ENCODE peak calls at places on chromosomes 3 and 15, in five cellular contexts. C is lower leg skin, X is foreskin fibroblast, F is neural crest cell, L is prostate gland. A is an unnamed sample.

GRCh38 chr15:69758291-69758771 is 305.7 kb downstream of the RPLP1 start:
- DNase-seq in C (no peak), X (peak; percentile 67), F (no peak), L (peak; percentile 12), A (no peak)

GRCh38 chr3:4820296-4821121 is 158.7 kb upstream of the BHLHE40 start:
- DNase-seq in C (no peak), X (no peak), F (no peak), L (no peak), A (no peak)

GRCh38 chr3:140733623-140734022 is 55.8 kb downstream of the TRIM42 start:
- DNase-seq in C (no peak), X (no peak), F (no peak), L (no peak), A (no peak)

GRCh38 chr3:153003860-153004259 is 158.2 kb upstream of the RAP2B start:
- DNase-seq in C (no peak), X (no peak), F (no peak), L (no peak), A (no peak)

GRCh38 chr3:153978023-153978422 is 143.2 kb upstream of the ARHGEF26 start:
- DNase-seq in C (no peak), X (no peak), F (no peak), L (no peak), A (no peak)

GRCh38 chr3:31132132-31132769 is 237.8 kb upstream of the GADL1 start:
- DNase-seq in C (no peak), X (peak; percentile 20), F (no peak), L (no peak), A (no peak)

GRCh38 chr15:98217356-98217755 is 256.9 kb downstream of the ARRDC4 start:
- DNase-seq in C (no peak), X (no peak), F (no peak), L (no peak), A (no peak)

GRCh38 chr3:54653456-54654195 is 274.2 kb downstream of the LRTM1 start:
- DNase-seq in C (no peak), X (no peak), F (no peak), L (no peak), A (no peak)

GRCh38 chr3:69329897-69330296 is 56.0 kb downstream of the FRMD4B start:
- DNase-seq in C (no peak), X (peak; percentile 20), F (no peak), L (no peak), A (no peak)

GRCh38 chr3:89113887-89114840 is 6.7 kb downstream of the EPHA3 start:
- DNase-seq in C (peak; percentile 87), X (peak; percentile 52), F (peak; percentile 72), L (peak; percentile 66), A (peak; percentile 81)

GRCh38 chr3:43870110-43870509 is 179.4 kb downstream of the ABHD5 start:
- DNase-seq in C (no peak), X (peak; percentile 59), F (no peak), L (peak; percentile 3), A (no peak)

GRCh38 chr3:179829391-179829790 is 176.6 kb downstream of the USP13 start:
- DNase-seq in C (no peak), X (no peak), F (no peak), L (no peak), A (no peak)

GRCh38 chr3:17550624-17551023 is 191.8 kb downstream of the TBC1D5 start:
- DNase-seq in C (no peak), X (no peak), F (no peak), L (no peak), A (no peak)

GRCh38 chr3:119745942-119746341 is 36.0 kb upstream of the NR1I2 start:
- DNase-seq in C (no peak), X (no peak), F (no peak), L (no peak), A (no peak)

GRCh38 chr3:13657660-13658435 is 108.9 kb downstream of the FBLN2 start:
- DNase-seq in C (no peak), X (peak; percentile 30), F (peak; percentile 67), L (peak; percentile 34), A (no peak)

GRCh38 chr15:39783244-39783820 is 691 bp upstream of the FSIP1 start:
- DNase-seq in C (no peak), X (no peak), F (no peak), L (no peak), A (no peak)

GRCh38 chr3:143970773-143971366 is 753 bp upstream of the DIPK2A start:
- DNase-seq in C (peak; percentile 91), X (peak; percentile 39), F (peak; percentile 53), L (no peak), A (peak; percentile 83)

GRCh38 chr15:39564972-39565665 is 15.8 kb upstream of the THBS1 start:
- DNase-seq in C (no peak), X (no peak), F (no peak), L (no peak), A (no peak)

GRCh38 chr3:25288416-25288815 is 139.6 kb upstream of the RARB start:
- DNase-seq in C (no peak), X (no peak), F (no peak), L (no peak), A (no peak)

GRCh38 chr3:197317250-197317963 is 19.0 kb upstream of the DLG1 start:
- DNase-seq in C (no peak), X (peak; percentile 82), F (no peak), L (peak; percentile 25), A (no peak)

GRCh38 chr15:90675464-90675863 is 41.7 kb upstream of the BLM start:
- DNase-seq in C (no peak), X (no peak), F (no peak), L (no peak), A (no peak)

GRCh38 chr3:10503217-10503796 is 2.1 kb downstream of the ATP2B2 start:
- DNase-seq in C (no peak), X (no peak), F (no peak), L (no peak), A (no peak)

GRCh38 chr15:81480645-81481053 is 106.6 kb upstream of the TMC3 start:
- DNase-seq in C (no peak), X (peak; percentile 29), F (peak; percentile 66), L (peak; percentile 56), A (no peak)

GRCh38 chr3:41881233-41881821 is 80.6 kb downstream of the ULK4 start:
- DNase-seq in C (no peak), X (peak; percentile 16), F (no peak), L (peak; percentile 30), A (no peak)

GRCh38 chr15:42348083-42348482 is 11.2 kb upstream of the CAPN3 start:
- DNase-seq in C (no peak), X (peak; percentile 82), F (no peak), L (no peak), A (no peak)

GRCh38 chr15:45263854-45264253 is 11.8 kb downstream of the SLC28A2 start:
- DNase-seq in C (no peak), X (no peak), F (no peak), L (no peak), A (no peak)

GRCh38 chr15:45262906-45263456 is 10.9 kb downstream of the SLC28A2 start:
- DNase-seq in C (no peak), X (no peak), F (no peak), L (no peak), A (no peak)

GRCh38 chr15:45265506-45265905 is 13.5 kb downstream of the SLC28A2 start:
- DNase-seq in C (no peak), X (no peak), F (no peak), L (no peak), A (no peak)

GRCh38 chr15:45268135-45268534 is 16.1 kb downstream of the SLC28A2 start:
- DNase-seq in C (no peak), X (no peak), F (no peak), L (no peak), A (no peak)
- TF ChIP-seq CTCF in C (no peak), X (no peak), F (no peak), L (peak; percentile 9), A (no peak)

GRCh38 chr3:12556723-12557471 is at the start of gene MKRN2:
- DNase-seq in C (peak; percentile 97), X (peak; percentile 89), F (peak; percentile 85), L (peak; percentile 76), A (peak; percentile 96)
- TF ChIP-seq CTCF in C (no peak), X (no peak), F (no peak), L (peak; percentile 23), A (no peak)

DNA sequence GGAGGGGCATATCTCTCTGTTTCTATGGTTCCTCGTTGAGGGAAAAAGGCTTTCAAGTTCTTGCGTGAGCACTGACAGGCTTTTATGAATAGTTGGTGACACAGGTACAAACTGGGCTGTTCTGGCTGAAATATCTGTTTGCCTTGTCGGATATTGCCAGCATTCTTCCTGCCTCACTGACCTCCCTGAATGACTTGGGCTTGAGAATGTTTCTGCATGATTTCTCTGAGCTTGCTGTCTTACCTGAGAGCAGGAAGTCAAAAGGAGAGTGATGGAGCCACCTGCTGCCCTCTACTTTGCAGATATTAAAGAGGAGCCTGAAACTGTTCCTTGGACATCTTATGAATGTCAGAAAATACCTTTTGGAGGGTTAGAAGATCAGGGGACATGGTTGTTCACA is 4.8 kb downstream of the GCNT3 start:
- DNase-seq in C (no peak), X (no peak), F (no peak), L (peak; percentile 23), A (no peak)
- TF ChIP-seq CTCF in C (no peak), X (no peak), F (no peak), L (peak; percentile 40), A (no peak)

DNA sequence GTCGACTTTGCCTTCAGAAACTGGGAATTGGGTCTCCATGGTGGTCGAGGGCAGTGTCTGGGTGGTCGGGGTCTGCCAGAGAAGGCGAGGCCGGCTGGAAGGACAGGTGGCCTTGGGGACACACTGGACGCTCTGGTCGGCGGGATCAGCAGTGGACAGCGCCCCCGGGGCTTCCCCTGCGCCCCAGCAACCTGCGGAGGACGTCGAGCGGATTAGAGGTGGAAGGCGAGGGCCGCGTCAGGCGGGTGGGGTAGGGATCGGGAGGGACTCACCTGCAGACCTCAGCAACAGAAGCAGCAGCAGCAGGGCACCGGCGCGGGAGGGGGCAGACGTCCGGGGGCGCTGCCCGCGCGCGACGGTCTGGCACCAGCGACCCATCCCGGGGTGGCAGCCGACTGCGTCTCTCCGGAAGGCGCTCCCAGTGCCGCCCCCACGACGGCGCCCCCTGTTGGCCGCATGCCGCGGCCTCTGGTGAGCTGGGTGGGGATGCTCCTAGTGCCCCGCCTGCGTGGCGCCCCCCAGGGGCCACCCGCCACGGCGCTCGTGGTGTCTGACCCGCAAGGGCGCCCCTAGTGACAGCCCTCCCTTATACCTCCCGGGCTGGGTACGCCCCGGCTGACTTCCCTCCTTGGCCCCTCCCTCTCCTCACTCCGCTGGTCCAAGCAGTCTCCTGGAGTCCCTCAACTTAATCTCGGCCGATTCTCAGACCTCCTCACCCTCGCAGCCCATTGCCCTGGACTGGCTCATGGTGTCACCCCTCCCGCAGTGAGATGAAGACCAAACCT is at the start of gene PRSS50:
- DNase-seq in C (peak; percentile 82), X (no peak), F (no peak), L (no peak), A (peak; percentile 69)
- TF ChIP-seq CTCF in C (no peak), X (peak; percentile 22), F (peak; percentile 34), L (no peak), A (no peak)

DNA sequence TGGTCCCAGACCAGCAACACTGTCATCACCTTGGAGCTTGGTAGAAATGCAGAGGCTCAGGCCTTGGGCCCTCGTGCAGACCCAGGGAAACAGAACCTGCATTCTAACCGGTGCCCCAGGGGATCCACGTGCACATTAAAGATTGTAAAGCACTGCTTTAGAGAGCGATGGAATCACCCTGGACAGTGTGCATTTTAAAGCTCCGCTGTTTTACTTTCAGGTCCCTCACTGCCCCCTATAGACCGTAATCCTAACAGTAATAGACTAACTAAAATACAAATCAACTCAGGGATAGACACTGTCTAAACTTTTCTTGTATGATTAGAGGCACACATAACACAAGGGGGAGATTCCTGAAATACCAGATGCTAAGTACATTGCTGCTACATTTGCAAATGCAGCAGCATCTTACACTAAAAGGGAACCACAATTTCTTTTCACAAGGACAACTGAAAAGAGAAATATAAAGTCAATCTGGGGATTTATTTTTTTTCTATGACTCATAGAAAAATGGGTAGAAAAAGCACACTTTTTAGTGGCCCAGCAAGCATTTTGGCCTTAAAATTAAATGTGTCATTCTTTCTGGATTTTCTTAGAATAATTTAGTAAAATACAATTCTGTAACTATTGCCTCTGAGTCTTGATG is 10.5 kb upstream of the SH3GL3 start:
- DNase-seq in C (no peak), X (peak; percentile 19), F (peak; percentile 35), L (peak; percentile 7), A (no peak)
- TF ChIP-seq CTCF in C (no peak), X (peak; percentile 68), F (peak; percentile 75), L (peak; percentile 48), A (no peak)